ENCODE peak calls at places on chromosome 20, in five cellular contexts. N is astrocyte, D is neural progenitor cell, B is fibroblast of lung, M is GM23248. O is an unnamed sample.

GRCh38 chr20:16710781-16711180 is 19.0 kb upstream of the SNRPB2 start:
- DNase-seq in N (no peak), D (no peak), B (no peak), M (no peak), O (no peak)

GRCh38 chr20:59938221-59938620 is 1.9 kb downstream of the PPP1R3D start:
- DNase-seq in N (peak; percentile 35), D (no peak), B (peak; percentile 50), M (peak; percentile 88), O (peak; percentile 33)

GRCh38 chr20:4444404-4444803 is 277.3 kb upstream of the PRND start:
- DNase-seq in N (peak; percentile 83), D (no peak), B (peak; percentile 88), M (peak; percentile 88), O (peak; percentile 92)

GRCh38 chr20:38855356-38855755 is 49.9 kb downstream of the PPP1R16B start:
- DNase-seq in N (peak; percentile 74), D (no peak), B (peak; percentile 81), M (peak; percentile 92), O (no peak)

GRCh38 chr20:44540834-44541233 is 19.0 kb upstream of the SERINC3 start:
- DNase-seq in N (peak; percentile 88), D (no peak), B (peak; percentile 90), M (peak; percentile 90), O (peak; percentile 71)

GRCh38 chr20:32232487-32232886 is 24.8 kb downstream of the POFUT1 start:
- DNase-seq in N (no peak), D (no peak), B (no peak), M (no peak), O (no peak)

GRCh38 chr20:44583179-44583578 is 800 bp downstream of the PKIG start:
- DNase-seq in N (no peak), D (no peak), B (no peak), M (peak; percentile 33), O (no peak)

GRCh38 chr20:1469306-1469905 is 2.8 kb upstream of the NSFL1C start:
- DNase-seq in N (no peak), D (no peak), B (no peak), M (peak; percentile 26), O (no peak)

GRCh38 chr20:20547221-20547875 is 165.1 kb downstream of the RALGAPA2 start:
- DNase-seq in N (peak; percentile 73), D (no peak), B (peak; percentile 73), M (peak; percentile 5), O (peak; percentile 61)

GRCh38 chr20:53622247-53623114 is 28.8 kb upstream of the ZNF217 start:
- DNase-seq in N (no peak), D (no peak), B (no peak), M (no peak), O (no peak)

GRCh38 chr20:61743606-61744005 is 322.1 kb downstream of the TAF4 start:
- DNase-seq in N (no peak), D (no peak), B (no peak), M (no peak), O (no peak)

DNA sequence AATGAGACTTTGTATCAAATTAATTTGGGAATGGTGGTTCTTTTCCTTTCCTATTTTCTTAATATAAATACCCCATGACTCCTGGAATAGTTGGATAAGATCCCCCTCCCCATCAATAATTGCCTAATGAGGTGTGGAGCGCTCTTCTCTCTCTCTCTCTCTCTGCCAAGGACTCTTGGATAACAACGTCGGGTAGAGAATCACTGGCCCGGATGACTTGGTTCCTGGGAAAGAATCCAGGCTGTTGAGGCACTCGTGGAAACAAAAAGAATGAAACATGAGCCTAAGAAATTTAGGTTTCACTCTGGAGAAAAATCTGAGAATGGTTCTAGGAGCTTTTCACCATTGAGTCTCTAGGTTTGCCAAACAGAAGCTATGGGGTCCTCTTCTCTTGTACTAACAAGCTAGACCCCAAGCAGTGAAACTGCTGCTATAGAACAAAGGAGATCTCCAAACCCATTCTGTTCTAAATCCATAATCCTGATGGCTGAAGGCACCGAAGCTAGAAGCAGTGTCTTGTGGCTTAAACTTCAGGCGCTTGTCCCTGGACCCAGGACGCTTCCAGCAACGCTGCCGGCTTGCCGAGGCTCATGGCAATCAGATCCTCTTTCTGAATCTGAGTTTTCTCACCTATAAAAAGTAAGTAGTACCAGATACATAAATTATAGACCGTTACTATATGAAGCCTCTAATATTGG is 241.6 kb upstream of the BTBD3 start:
- DNase-seq in N (peak; percentile 27), D (peak; percentile 13), B (peak; percentile 38), M (peak; percentile 64), O (no peak)
- TF ChIP-seq EZH2 in N (no peak), D (no peak), B (no peak), M (no peak), O (no peak)

DNA sequence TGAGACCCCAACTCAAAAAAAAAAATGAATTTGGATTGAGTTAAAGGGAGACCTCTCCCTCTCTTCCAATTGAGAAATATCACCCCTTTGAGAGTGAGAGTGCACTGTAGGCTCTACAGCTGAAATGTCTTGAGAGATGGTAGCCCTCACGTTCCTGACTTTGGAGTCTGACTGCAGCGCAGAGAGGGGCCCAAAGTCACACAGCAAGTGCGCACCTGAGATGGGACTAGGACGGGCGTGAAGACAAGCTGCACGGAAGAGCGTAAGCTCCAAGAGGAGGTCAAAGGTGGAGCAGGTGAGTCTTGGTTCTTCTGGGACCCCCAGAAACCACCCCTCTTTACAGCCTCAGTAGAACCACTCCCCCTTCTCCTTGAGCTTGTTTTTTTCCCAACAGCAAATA is 643 bp downstream of the SLA2 start:
- DNase-seq in N (no peak), D (no peak), B (no peak), M (no peak), O (no peak)
- H3K4me3 ChIP-seq in N (no peak overlapping the region), D (no peak overlapping the region), B (no peak overlapping the region), M (no peak overlapping the region), O (no peak overlapping the region)

GRCh38 chr20:51888186-51888790 is 86.0 kb upstream of the SALL4 start:
- DNase-seq in N (no peak), D (peak; percentile 89), B (no peak), M (no peak), O (no peak)
- H2AFZ ChIP-seq in N (no peak overlapping the region), D (no peak overlapping the region), B (no peak overlapping the region), M (no peak overlapping the region), O (no peak overlapping the region)

GRCh38 chr20:54922096-54922495 is 446.7 kb downstream of the DOK5 start:
- DNase-seq in N (no peak), D (no peak), B (no peak), M (no peak), O (no peak)
- TF ChIP-seq EZH2 in N (no peak), D (no peak), B (no peak), M (no peak), O (no peak)

DNA sequence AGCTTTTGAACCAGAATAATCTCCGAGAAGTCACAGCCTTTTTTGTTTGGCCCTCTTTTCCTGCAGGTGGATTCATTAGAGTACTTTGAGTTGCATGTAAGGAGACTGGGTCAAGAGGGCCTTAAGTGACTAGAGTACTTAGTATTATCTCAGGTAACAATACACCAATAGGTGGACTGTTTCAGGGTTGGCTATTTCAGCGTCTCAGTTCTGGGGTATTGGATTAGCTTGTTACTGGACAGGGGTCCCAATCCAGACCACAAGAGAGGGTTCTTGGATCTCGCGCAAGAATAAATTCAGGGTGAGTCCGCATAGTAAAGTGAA is 47.3 kb upstream of the SLC9A8 start:
- DNase-seq in N (no peak), D (no peak), B (no peak), M (no peak), O (no peak)
- H3K4me3 ChIP-seq in N (no peak overlapping the region), D (no peak overlapping the region), B (no peak overlapping the region), M (no peak overlapping the region), O (no peak overlapping the region)

GRCh38 chr20:43404880-43405279 is 52.8 kb upstream of the SRSF6 start:
- DNase-seq in N (no peak), D (peak; percentile 28), B (no peak), M (peak; percentile 38), O (peak; percentile 25)
- H2AFZ ChIP-seq in N (no peak overlapping the region), D (no peak overlapping the region), B (no peak overlapping the region), M (no peak overlapping the region), O (no peak overlapping the region)

DNA sequence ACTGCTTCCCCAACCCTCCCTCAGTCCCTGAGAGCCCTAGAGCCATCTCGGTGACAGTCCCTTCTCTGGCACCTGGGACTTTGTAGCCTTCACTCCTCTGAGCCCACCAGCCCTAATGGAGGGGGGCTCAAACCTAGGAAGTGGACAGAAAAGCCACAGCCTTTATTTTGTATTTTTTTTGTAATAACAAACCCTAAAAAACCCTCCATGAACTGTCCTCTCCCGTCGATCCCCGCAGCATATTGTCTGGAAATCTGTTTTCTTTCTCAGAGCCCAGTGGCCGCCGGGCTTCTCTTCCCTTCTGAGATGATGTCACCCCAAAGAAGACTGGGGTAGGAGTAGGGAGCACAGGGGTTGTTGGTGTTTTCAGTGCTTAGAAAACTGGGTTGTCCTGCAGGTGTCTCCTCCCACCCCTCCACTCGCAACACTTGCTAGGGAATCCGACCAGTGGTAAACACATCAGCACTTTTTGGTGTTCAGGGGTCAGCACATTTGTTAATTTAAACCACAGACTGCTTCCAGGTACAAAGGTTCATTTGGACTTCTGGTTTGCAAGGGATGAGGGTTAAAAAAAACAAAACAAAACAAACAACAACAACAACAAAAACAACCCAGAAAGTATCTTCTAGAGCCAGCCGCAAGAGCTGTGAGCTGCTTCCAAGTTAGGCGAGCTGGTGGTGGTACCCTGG is 9.9 kb downstream of the PAX1 start:
- DNase-seq in N (no peak), D (no peak), B (no peak), M (no peak), O (no peak)
- TF ChIP-seq EZH2 in N (no peak), D (peak; percentile 79), B (no peak), M (no peak), O (no peak)

GRCh38 chr20:62815066-62815991 is 1.5 kb upstream of the COL9A3 start:
- DNase-seq in N (peak; percentile 43), D (peak; percentile 66), B (peak; percentile 58), M (peak; percentile 65), O (no peak)

GRCh38 chr20:62818592-62819493 is 2.0 kb downstream of the COL9A3 start:
- DNase-seq in N (no peak), D (no peak), B (no peak), M (peak; percentile 24), O (peak; percentile 52)

GRCh38 chr20:62816031-62816878 is 595 bp upstream of the COL9A3 start:
- DNase-seq in N (no peak), D (peak; percentile 88), B (no peak), M (peak; percentile 70), O (no peak)

GRCh38 chr20:62817975-62818591 is 1.2 kb downstream of the COL9A3 start:
- DNase-seq in N (no peak), D (no peak), B (no peak), M (no peak), O (no peak)

DNA sequence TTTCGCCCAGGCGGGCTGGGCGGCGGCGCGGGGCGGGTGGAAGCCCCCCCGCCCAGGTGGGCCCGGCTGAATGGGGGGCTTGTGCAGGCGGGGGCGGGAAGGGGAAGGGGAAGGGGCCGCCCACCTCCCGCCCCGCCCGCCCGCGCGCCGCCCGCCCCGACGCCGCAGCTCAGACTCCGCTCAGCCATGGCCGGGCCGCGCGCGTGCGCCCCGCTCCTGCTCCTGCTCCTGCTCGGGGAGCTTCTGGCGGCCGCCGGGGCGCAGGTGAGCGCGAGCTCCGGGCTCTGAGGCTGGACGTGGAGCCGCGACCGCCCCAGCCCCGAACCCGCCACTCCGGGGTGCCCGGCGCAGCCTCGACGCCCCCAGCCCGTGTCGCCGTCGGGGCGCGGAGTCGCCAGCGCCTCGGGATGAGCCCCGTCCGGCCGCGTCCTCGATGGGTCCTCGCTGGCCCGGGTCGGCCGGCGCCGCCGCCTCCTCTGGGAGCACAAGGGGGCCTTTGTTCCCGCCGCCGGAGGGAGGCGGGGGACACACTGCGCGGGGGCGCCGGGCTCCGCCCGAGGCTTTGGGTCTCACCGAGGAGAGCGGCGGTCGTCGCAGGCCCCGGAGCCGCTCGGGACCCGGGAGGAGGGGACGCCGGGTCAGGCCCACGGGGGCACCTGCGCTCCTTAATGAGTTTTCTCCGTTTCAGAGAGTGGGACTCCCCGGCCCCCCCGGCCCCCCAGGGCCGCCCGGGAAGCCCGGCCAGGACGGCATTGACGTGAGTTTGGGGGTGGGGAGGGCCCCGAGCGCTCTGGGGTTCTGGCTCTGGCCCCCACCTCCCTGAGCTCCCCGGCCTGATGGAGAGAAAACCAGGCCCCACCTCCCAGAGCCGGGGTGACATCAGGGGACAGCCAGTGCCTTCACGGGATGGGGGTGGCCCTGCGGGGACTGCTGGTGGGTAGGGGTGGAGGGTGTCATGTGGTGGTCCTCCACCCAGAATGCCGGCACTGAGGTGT is at the start of gene COL9A3:
- DNase-seq in N (no peak), D (peak; percentile 86), B (no peak), M (peak; percentile 36), O (no peak)
- H3K4me3 ChIP-seq in N (no peak within 1 kb of the TSS), D (peak within 1 kb of the TSS; percentile 53), B (no peak within 1 kb of the TSS), M (peak within 1 kb of the TSS; percentile 50), O (peak within 1 kb of the TSS; percentile 12)

O was measured in mammary epithelial cell.